ENCODE peak calls at places on chromosomes 16 and 17, in eight cellular contexts. O is thoracic aorta, S is pancreas, M is right cardiac atrium, Q is heart left ventricle, R is esophagus squamous epithelium, B is aorta, K is ovary. H is an unnamed sample. For H3K9me3, the result is how much of the 10 kb centered on the place peaks cover.

GRCh38 chr16:19130852-19131808 is 17.4 kb downstream of the ITPRIPL2 start:
- DNase-seq in R (no peak), O (no peak), Q (peak), S (no peak), M (peak), K (no peak), B (no peak), H (peak)

GRCh38 chr17:49575524-49576120 is at the start of gene NXPH3:
- DNase-seq in O (no peak), R (no peak), Q (peak), S (peak), K (peak), B (peak), M (peak), H (peak)

GRCh38 chr17:39551879-39552278 is 55.8 kb downstream of the NEUROD2 start:
- DNase-seq in O (no peak), K (no peak), M (no peak), R (no peak), Q (no peak), B (no peak), S (no peak), H (no peak)

GRCh38 chr17:29625037-29625750 is 2.5 kb upstream of the CORO6 start:
- DNase-seq in M (peak), B (no peak), O (no peak), R (no peak), Q (no peak), S (no peak), K (no peak), H (no peak)

GRCh38 chr17:76492989-76493501 is 8.2 kb downstream of the RHBDF2 start:
- DNase-seq in R (no peak), M (peak), Q (peak), O (no peak), K (peak), B (no peak), S (peak), H (peak)

GRCh38 chr16:28494141-28494851 is at the start of gene APOBR:
- DNase-seq in S (no peak), Q (peak), R (peak), M (peak), O (no peak), K (no peak), B (no peak), H (peak)

GRCh38 chr16:80778707-80779106 is 25.7 kb downstream of the CDYL2 start:
- DNase-seq in K (no peak), M (no peak), S (no peak), Q (no peak), B (no peak), O (no peak), R (no peak), H (no peak)

GRCh38 chr16:63201851-63202250 is 1165.6 kb upstream of the CDH8 start:
- DNase-seq in K (no peak), B (no peak), O (no peak), R (no peak), M (no peak), S (no peak), Q (no peak), H (no peak)

GRCh38 chr17:38883592-38884526 is 14.0 kb downstream of the LASP1 start:
- DNase-seq in M (peak), B (no peak), R (no peak), O (no peak), K (no peak), Q (peak), S (no peak), H (no peak)

GRCh38 chr17:5226940-5227878 is 7.5 kb downstream of the SCIMP start:
- DNase-seq in R (no peak), B (no peak), O (no peak), K (no peak), S (no peak), Q (no peak), M (no peak), H (no peak)

GRCh38 chr17:82081966-82082365 is 16.1 kb downstream of the FASN start:
- DNase-seq in K (no peak), Q (no peak), M (peak), O (no peak), R (no peak), S (peak), B (no peak), H (no peak)

GRCh38 chr16:50293994-50294855 is 27.9 kb downstream of the ADCY7 start:
- DNase-seq in S (peak), B (peak), O (no peak), Q (no peak), R (no peak), M (peak), K (peak), H (peak)

GRCh38 chr17:31715436-31715835 is 143.6 kb downstream of the COPRS start:
- DNase-seq in Q (no peak), S (no peak), R (no peak), B (no peak), K (no peak), O (no peak), M (no peak), H (no peak)

GRCh38 chr16:1363501-1364041 is 11.8 kb downstream of the GNPTG start:
- DNase-seq in O (no peak), S (peak), B (no peak), R (no peak), K (peak), Q (no peak), M (peak), H (peak)

GRCh38 chr17:70913086-70913485 is 743.8 kb downstream of the KCNJ2 start:
- DNase-seq in O (no peak), M (no peak), K (no peak), Q (no peak), S (no peak), R (no peak), B (no peak), H (no peak)

GRCh38 chr16:88010971-88011483 is 59.8 kb downstream of the BANP start:
- DNase-seq in O (no peak), B (no peak), Q (no peak), K (no peak), S (no peak), R (no peak), M (no peak), H (no peak)

GRCh38 chr17:13835151-13835550 is 233.4 kb upstream of the HS3ST3A1 start:
- DNase-seq in S (no peak), Q (no peak), B (no peak), R (no peak), O (no peak), K (no peak), M (no peak), H (peak)
- H3K9me3 ChIP-seq in S (under half), Q (under half), B (under half), R (under half), O (under half), K (under half), M (under half), H (under half)

GRCh38 chr16:5506021-5506420 is 408.4 kb upstream of the EEF2KMT start:
- DNase-seq in O (no peak), B (no peak), K (no peak), Q (no peak), M (no peak), S (no peak), R (no peak), H (no peak)
- H3K4me3 ChIP-seq in O (no peak), B (no peak), K (no peak), Q (no peak), M (no peak), S (no peak), R (no peak), H (no peak)

GRCh38 chr17:65833214-65833613 is 271.8 kb upstream of the AXIN2 start:
- DNase-seq in K (no peak), R (no peak), Q (no peak), B (no peak), M (no peak), O (no peak), S (no peak), H (no peak)
- H3K9me3 ChIP-seq in K (under half), R (under half), Q (half or more), B (under half), M (under half), O (under half), S (under half), H (half or more)

DNA sequence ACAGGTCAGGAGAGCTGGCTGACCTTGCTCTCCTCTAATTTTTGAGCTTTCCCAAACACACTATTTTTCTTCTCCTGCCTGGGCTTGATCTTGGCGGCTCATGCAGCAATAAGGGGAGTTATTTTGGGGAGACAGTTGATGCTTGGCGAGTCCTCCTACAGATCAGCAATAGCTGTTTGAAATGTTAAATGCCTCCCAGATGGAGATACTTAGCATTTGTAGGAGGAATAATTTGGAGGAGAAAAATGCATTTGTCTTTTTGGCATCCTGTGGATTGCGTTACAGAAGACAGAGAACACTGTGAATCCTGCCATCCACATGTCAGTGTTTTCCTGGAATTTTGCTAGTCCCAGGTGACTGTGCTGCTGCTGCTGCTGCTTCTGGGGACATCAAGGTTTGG is 328.0 kb upstream of the XYLT1 start:
- DNase-seq in Q (no peak), S (no peak), B (no peak), K (no peak), O (no peak), R (no peak), M (no peak), H (no peak)
- H3K4me3 ChIP-seq in Q (no peak), S (no peak), B (no peak), K (no peak), O (no peak), R (no peak), M (no peak), H (no peak)

GRCh38 chr17:22469101-22469880 is 777.0 kb downstream of the KCNJ18 start:
- DNase-seq in B (no peak), S (no peak), R (no peak), K (no peak), Q (no peak), M (no peak), O (no peak), H (no peak)

GRCh38 chr17:22469941-22470340 is 777.6 kb downstream of the KCNJ18 start:
- DNase-seq in S (no peak), B (no peak), Q (no peak), K (no peak), R (no peak), M (no peak), O (no peak), H (no peak)

GRCh38 chr17:22467720-22468119 is 775.4 kb downstream of the KCNJ18 start:
- DNase-seq in O (no peak), B (no peak), K (no peak), S (no peak), R (no peak), Q (no peak), M (no peak), H (no peak)

DNA sequence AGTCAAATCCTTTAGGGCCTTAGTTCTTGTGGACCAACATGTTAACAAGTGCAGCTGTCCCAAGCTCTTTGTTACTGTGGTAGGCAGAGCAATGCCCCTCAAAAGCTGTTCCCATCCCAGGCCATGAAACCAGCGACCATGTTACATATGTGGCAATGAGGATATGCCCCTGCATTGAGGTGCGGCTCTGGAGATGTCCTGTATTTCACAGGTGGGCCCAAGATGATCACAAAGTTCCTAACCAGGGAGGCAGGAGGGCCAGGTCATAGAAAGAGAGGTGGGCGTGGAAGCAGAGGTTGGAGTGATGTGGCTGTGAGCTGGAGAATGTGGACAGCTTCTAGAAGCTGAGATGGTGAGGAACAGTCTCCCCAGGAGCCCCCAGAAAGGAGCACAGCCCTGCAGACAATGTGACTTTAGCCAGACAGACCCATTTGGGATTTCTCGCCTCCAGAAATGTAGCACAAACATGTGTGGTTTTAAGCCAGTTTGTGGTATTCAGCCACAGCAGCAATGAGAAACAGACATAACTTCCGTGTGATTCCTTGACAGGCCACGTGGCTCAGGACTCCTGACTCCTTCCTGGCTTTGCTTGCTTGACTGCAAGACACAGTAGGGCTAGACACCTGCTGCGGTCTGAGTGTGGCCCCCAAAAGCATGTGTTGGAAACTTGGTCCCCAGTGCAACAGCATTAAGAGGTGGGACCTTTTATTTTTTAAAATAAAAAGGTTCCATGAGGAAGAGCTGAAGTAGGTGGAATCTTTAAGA is 778.3 kb downstream of the KCNJ18 start:
- DNase-seq in S (no peak), Q (no peak), M (no peak), K (no peak), B (no peak), R (no peak), O (no peak), H (no peak)
- H3K9me3 ChIP-seq in S (under half), Q (under half), M (under half), K (under half), B (under half), R (under half), O (under half), H (under half)

DNA sequence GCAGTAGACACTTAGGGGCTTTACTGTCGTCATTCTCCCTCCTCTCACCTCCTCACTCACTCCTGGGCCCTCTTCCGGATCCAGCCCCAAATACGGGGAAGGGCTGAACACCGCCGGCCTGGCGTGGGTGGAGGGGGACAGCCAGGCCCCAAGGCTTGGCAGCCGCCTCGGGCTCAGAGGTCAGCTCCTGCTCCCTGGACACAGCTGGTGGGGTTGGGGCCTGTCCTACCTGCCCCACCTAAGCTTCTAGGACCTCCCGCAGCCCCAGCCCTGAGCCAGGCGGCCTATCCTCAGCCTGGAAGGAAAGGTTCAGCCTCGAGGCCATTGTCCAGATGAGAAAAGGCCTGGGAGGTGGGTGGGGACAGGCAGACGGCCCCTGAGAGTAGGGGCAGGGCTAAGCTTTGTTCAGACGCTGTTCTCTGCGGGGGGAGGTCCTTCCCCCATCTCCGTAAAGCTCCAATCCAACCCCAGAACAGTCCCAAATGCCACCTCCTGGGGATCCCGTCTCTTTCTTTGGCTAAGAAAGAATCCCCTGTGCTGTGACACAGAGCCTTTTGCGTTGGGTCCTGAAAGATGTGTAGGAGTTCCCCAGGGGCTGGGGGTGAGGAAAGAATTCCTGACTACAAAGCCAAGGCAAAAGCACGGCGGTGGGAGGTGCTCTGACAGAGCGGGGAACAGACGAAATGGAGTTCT is 861 bp upstream of the LLGL1 start:
- DNase-seq in K (peak), S (no peak), Q (no peak), B (no peak), M (peak), O (no peak), R (no peak), H (peak)
- H3K4me3 ChIP-seq in K (peak), S (peak), Q (peak), B (no peak), M (peak), O (peak), R (peak), H (peak)

GRCh38 chr17:22463110-22463850 is 771.0 kb downstream of the KCNJ18 start:
- DNase-seq in M (no peak), K (no peak), O (no peak), R (no peak), S (no peak), Q (no peak), B (no peak), H (no peak)
- H3K9me3 ChIP-seq in M (under half), K (under half), O (under half), R (under half), S (under half), Q (under half), B (under half), H (under half)